ENCODE peak calls at places on chromosomes 2 and 18, in four cellular contexts. One of them, this sample, is unnamed.

GRCh38 chr2:176584333-176584732 is 315.1 kb downstream of the MTX2 start:
- DNase-seq in GM12878: no peak
- DNase-seq in HepG2: no peak
- DNase-seq in H1: no peak
- DNase-seq in this sample: no peak

GRCh38 chr2:230054079-230054478 is 14.6 kb downstream of the SLC16A14 start:
- DNase-seq in HepG2: no peak
- DNase-seq in H1: no peak
- DNase-seq in GM12878: no peak
- DNase-seq in this sample: no peak

GRCh38 chr2:207248702-207249355 is 83.1 kb upstream of the KLF7 start:
- DNase-seq in HepG2: no peak
- DNase-seq in GM12878: no peak
- DNase-seq in H1: no peak
- DNase-seq in this sample: no peak

GRCh38 chr2:128304715-128305554 is 13.7 kb downstream of the HS6ST1 start:
- DNase-seq in GM12878: no peak
- DNase-seq in HepG2: peak
- DNase-seq in H1: no peak
- DNase-seq in this sample: no peak

GRCh38 chr2:49770919-49771318 is 616.6 kb upstream of the FSHR start:
- DNase-seq in H1: peak
- DNase-seq in HepG2: peak
- DNase-seq in GM12878: no peak
- DNase-seq in this sample: no peak

GRCh38 chr2:50126845-50127244 is 905.1 kb downstream of the NRXN1 start:
- DNase-seq in HepG2: no peak
- DNase-seq in H1: no peak
- DNase-seq in GM12878: no peak
- DNase-seq in this sample: no peak

GRCh38 chr2:172412996-172413492 is 14.3 kb upstream of the ITGA6 start:
- DNase-seq in H1: no peak
- DNase-seq in GM12878: no peak
- DNase-seq in HepG2: no peak
- DNase-seq in this sample: no peak

GRCh38 chr2:145538661-145539319 is 1018.9 kb upstream of the ZEB2 start:
- DNase-seq in H1: no peak
- DNase-seq in HepG2: no peak
- DNase-seq in GM12878: no peak
- DNase-seq in this sample: no peak

GRCh38 chr18:23967321-23968089 is 47.0 kb upstream of the TTC39C start:
- DNase-seq in GM12878: peak
- DNase-seq in HepG2: no peak
- DNase-seq in H1: no peak
- DNase-seq in this sample: no peak

GRCh38 chr2:96815326-96816126 is 542 bp upstream of the CNNM3 start:
- DNase-seq in HepG2: peak
- DNase-seq in H1: no peak
- DNase-seq in GM12878: no peak
- DNase-seq in this sample: peak

GRCh38 chr2:224369028-224369632 is 32.8 kb downstream of the FAM124B start:
- DNase-seq in HepG2: peak
- DNase-seq in H1: no peak
- DNase-seq in GM12878: no peak
- DNase-seq in this sample: no peak

GRCh38 chr2:239722760-239723448 is 302.2 kb downstream of the NDUFA10 start:
- DNase-seq in GM12878: no peak
- DNase-seq in HepG2: no peak
- DNase-seq in H1: no peak
- DNase-seq in this sample: no peak

GRCh38 chr2:219119422-219120043 is 41.1 kb downstream of the NHEJ1 start:
- DNase-seq in HepG2: peak
- DNase-seq in H1: no peak
- DNase-seq in GM12878: peak
- DNase-seq in this sample: peak

GRCh38 chr2:158732573-158733429 is 62.3 kb upstream of the DAPL1 start:
- DNase-seq in GM12878: no peak
- DNase-seq in H1: no peak
- DNase-seq in HepG2: no peak
- DNase-seq in this sample: no peak

GRCh38 chr2:241812730-241813079 is 3.7 kb downstream of the NEU4 start:
- DNase-seq in GM12878: no peak
- DNase-seq in HepG2: no peak
- DNase-seq in H1: no peak
- DNase-seq in this sample: no peak

GRCh38 chr2:189702071-189702470 is 27.6 kb downstream of the ANKAR start:
- DNase-seq in H1: no peak
- DNase-seq in GM12878: no peak
- DNase-seq in HepG2: peak
- DNase-seq in this sample: no peak

GRCh38 chr2:20484034-20484617 is 37.3 kb downstream of the RHOB start:
- DNase-seq in H1: no peak
- DNase-seq in HepG2: no peak
- DNase-seq in GM12878: no peak
- DNase-seq in this sample: no peak

GRCh38 chr2:135744761-135745314 is 3.2 kb downstream of the UBXN4 start:
- DNase-seq in H1: no peak
- DNase-seq in GM12878: no peak
- DNase-seq in HepG2: peak
- DNase-seq in this sample: peak

GRCh38 chr2:43155842-43156511 is 70.4 kb downstream of the ZFP36L2 start:
- DNase-seq in H1: no peak
- DNase-seq in HepG2: no peak
- DNase-seq in GM12878: no peak
- DNase-seq in this sample: no peak

GRCh38 chr2:1598800-1599199 is 145.5 kb downstream of the PXDN start:
- DNase-seq in GM12878: no peak
- DNase-seq in HepG2: no peak
- DNase-seq in H1: no peak
- DNase-seq in this sample: no peak

GRCh38 chr2:216838146-216838545 is 21.7 kb downstream of the TNP1 start:
- DNase-seq in GM12878: no peak
- DNase-seq in H1: no peak
- DNase-seq in HepG2: no peak
- DNase-seq in this sample: no peak

GRCh38 chr2:216845426-216845825 is 14.4 kb downstream of the TNP1 start:
- DNase-seq in H1: no peak
- DNase-seq in GM12878: no peak
- DNase-seq in HepG2: no peak
- DNase-seq in this sample: no peak

GRCh38 chr2:216839626-216840132 is 20.2 kb downstream of the TNP1 start:
- DNase-seq in H1: no peak
- DNase-seq in HepG2: no peak
- DNase-seq in GM12878: no peak
- DNase-seq in this sample: no peak

GRCh38 chr2:216837740-216838139 is 22.1 kb downstream of the TNP1 start:
- DNase-seq in HepG2: no peak
- DNase-seq in GM12878: no peak
- DNase-seq in H1: no peak
- DNase-seq in this sample: no peak

DNA sequence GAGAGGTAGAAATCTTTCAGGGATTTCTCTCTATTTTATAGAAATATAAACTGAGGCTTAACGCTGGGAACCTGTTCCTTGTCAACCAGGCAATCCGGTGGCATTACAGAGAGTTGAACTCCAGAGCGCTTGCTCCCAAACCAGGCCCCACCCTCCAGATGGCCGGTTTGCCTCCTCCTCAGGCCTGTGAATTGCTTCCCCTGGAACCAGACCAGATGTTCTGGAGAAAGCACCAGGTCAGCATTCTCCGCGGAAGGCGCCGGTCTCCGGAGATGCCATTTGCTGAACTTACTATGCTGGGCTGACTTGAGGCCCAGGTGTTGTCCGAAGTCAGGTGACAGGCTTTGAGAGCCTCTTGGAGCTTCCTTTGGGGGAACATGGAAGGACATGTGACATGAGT is 17.2 kb downstream of the TNP1 start:
- DNase-seq in H1: no peak
- DNase-seq in GM12878: no peak
- DNase-seq in HepG2: no peak
- DNase-seq in this sample: no peak
- TF ChIP-seq HDAC2 in H1: no peak
- TF ChIP-seq HDAC2 in GM12878: no peak
- TF ChIP-seq HDAC2 in HepG2: no peak
- TF ChIP-seq HDAC2 in this sample: no peak

GRCh38 chr2:174328309-174329156 is 6.2 kb upstream of the SP9 start:
- DNase-seq in H1: no peak
- DNase-seq in HepG2: no peak
- DNase-seq in GM12878: no peak
- DNase-seq in this sample: peak
- TF ChIP-seq CBX5 in H1: no peak
- TF ChIP-seq CBX5 in HepG2: no peak
- TF ChIP-seq CBX5 in GM12878: no peak
- TF ChIP-seq CBX5 in this sample: no peak

GRCh38 chr18:8357320-8357719 is 251.9 kb upstream of the RAB12 start:
- DNase-seq in H1: no peak
- DNase-seq in GM12878: no peak
- DNase-seq in HepG2: no peak
- DNase-seq in this sample: no peak

GRCh38 chr18:8361941-8362471 is 247.2 kb upstream of the RAB12 start:
- DNase-seq in GM12878: no peak
- DNase-seq in HepG2: no peak
- DNase-seq in H1: no peak
- DNase-seq in this sample: no peak

GRCh38 chr18:8359481-8359880 is 249.8 kb upstream of the RAB12 start:
- DNase-seq in H1: no peak
- DNase-seq in GM12878: no peak
- DNase-seq in HepG2: no peak
- DNase-seq in this sample: no peak

GRCh38 chr18:8359076-8359475 is 250.2 kb upstream of the RAB12 start:
- DNase-seq in GM12878: no peak
- DNase-seq in H1: no peak
- DNase-seq in HepG2: no peak
- DNase-seq in this sample: no peak

GRCh38 chr18:8358066-8358795 is 251.0 kb upstream of the RAB12 start:
- DNase-seq in HepG2: no peak
- DNase-seq in H1: no peak
- DNase-seq in GM12878: no peak
- DNase-seq in this sample: no peak
- TF ChIP-seq HDAC2 in HepG2: no peak
- TF ChIP-seq HDAC2 in H1: no peak
- TF ChIP-seq HDAC2 in GM12878: no peak
- TF ChIP-seq HDAC2 in this sample: no peak

GRCh38 chr2:9370746-9371145 is 52.6 kb downstream of the ITGB1BP1 start:
- DNase-seq in H1: no peak
- DNase-seq in GM12878: no peak
- DNase-seq in HepG2: no peak
- DNase-seq in this sample: no peak
- TF ChIP-seq CBX5 in H1: no peak
- TF ChIP-seq CBX5 in GM12878: no peak
- TF ChIP-seq CBX5 in HepG2: no peak
- TF ChIP-seq CBX5 in this sample: no peak

DNA sequence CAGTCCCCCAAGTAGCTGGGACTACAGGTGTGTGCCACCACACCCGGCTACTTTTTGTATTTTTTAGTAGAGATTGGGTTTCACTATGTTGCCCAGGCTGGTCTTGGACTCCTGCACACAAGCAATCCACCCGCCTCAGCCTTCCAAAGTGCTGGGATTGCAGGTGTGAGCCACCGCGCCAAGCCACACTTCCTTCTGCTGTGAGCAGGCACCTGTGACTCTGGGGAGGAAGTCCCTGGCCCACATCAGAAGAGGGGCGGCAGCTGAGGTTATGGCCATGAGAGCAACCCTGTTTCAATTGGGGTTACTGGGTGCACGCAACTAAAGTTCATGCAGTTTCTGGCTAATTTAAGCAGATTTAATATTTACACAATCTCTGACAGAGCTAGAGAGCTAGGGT is 91.0 kb downstream of the PLB1 start:
- DNase-seq in H1: no peak
- DNase-seq in GM12878: no peak
- DNase-seq in HepG2: no peak
- DNase-seq in this sample: no peak
- TF ChIP-seq HDAC2 in H1: no peak
- TF ChIP-seq HDAC2 in GM12878: no peak
- TF ChIP-seq HDAC2 in HepG2: no peak
- TF ChIP-seq HDAC2 in this sample: no peak

DNA sequence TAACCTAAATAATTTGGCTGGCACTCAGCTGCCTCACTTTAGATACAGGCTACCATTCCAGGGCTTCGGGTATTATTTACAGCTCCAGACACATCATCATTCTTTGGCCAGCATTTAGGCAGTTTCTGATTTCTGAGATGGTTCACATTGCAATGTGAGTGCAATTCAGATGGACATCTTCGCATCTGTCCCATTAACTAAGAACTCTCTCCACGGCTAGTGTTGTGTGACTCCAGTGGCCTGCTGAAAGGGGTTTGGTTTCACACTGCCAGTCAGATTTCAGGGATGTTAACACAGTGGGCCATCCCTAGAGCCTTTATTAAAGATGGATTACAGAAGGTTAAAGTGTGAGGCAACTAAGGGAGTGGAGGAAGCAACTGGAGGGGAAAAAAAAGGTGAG is 16.3 kb downstream of the MYO5B start:
- DNase-seq in GM12878: no peak
- DNase-seq in HepG2: no peak
- DNase-seq in H1: no peak
- DNase-seq in this sample: no peak
- TF ChIP-seq CBX5 in GM12878: no peak
- TF ChIP-seq CBX5 in HepG2: no peak
- TF ChIP-seq CBX5 in H1: no peak
- TF ChIP-seq CBX5 in this sample: no peak

GRCh38 chr2:119760237-119760807 is 600 bp downstream of the PTPN4 start:
- DNase-seq in HepG2: peak
- DNase-seq in H1: no peak
- DNase-seq in GM12878: no peak
- DNase-seq in this sample: no peak
- TF ChIP-seq HDAC2 in HepG2: no peak
- TF ChIP-seq HDAC2 in H1: no peak
- TF ChIP-seq HDAC2 in GM12878: no peak
- TF ChIP-seq HDAC2 in this sample: no peak

GRCh38 chr18:39751161-39751560 is 2185.6 kb upstream of the CELF4 start:
- DNase-seq in GM12878: no peak
- DNase-seq in H1: no peak
- DNase-seq in HepG2: no peak
- DNase-seq in this sample: no peak
- TF ChIP-seq CBX5 in GM12878: no peak
- TF ChIP-seq CBX5 in H1: no peak
- TF ChIP-seq CBX5 in HepG2: no peak
- TF ChIP-seq CBX5 in this sample: no peak